ENCODE peak calls at places on chromosome 11, in ten cellular contexts. One of them, this sample, is unnamed.

GRCh38 chr11:36427876-36428275 is 82.2 kb downstream of the TRAF6 start:
- DNase-seq in stomach: no peak
- DNase-seq in NB4: no peak
- DNase-seq in adrenal gland: no peak
- DNase-seq in H1: no peak
- DNase-seq in prostate gland: no peak
- DNase-seq in tibial nerve: no peak
- DNase-seq in body of pancreas: no peak
- DNase-seq in A549: no peak
- DNase-seq in uterus: no peak
- DNase-seq in this sample: no peak

GRCh38 chr11:134371436-134372185 is 39.8 kb downstream of the GLB1L2 start:
- DNase-seq in tibial nerve: no peak
- DNase-seq in stomach: no peak
- DNase-seq in prostate gland: no peak
- DNase-seq in NB4: no peak
- DNase-seq in A549: no peak
- DNase-seq in H1: no peak
- DNase-seq in adrenal gland: no peak
- DNase-seq in body of pancreas: no peak
- DNase-seq in uterus: no peak
- DNase-seq in this sample: no peak

GRCh38 chr11:82883853-82884252 is 16.4 kb downstream of the PRCP start:
- DNase-seq in adrenal gland: no peak
- DNase-seq in NB4: no peak
- DNase-seq in tibial nerve: no peak
- DNase-seq in body of pancreas: no peak
- DNase-seq in H1: no peak
- DNase-seq in A549: no peak
- DNase-seq in uterus: peak; percentile 43
- DNase-seq in prostate gland: no peak
- DNase-seq in stomach: no peak
- DNase-seq in this sample: no peak

GRCh38 chr11:65384301-65384889 is 1.9 kb upstream of the SLC25A45 start:
- DNase-seq in stomach: no peak
- DNase-seq in body of pancreas: peak; percentile 49
- DNase-seq in adrenal gland: no peak
- DNase-seq in H1: no peak
- DNase-seq in NB4: no peak
- DNase-seq in uterus: peak; percentile 52
- DNase-seq in prostate gland: no peak
- DNase-seq in tibial nerve: no peak
- DNase-seq in A549: no peak
- DNase-seq in this sample: no peak

GRCh38 chr11:45799562-45799961 is 5.4 kb upstream of the SLC35C1 start:
- DNase-seq in A549: no peak
- DNase-seq in uterus: no peak
- DNase-seq in prostate gland: no peak
- DNase-seq in NB4: no peak
- DNase-seq in body of pancreas: no peak
- DNase-seq in adrenal gland: no peak
- DNase-seq in H1: no peak
- DNase-seq in stomach: no peak
- DNase-seq in tibial nerve: no peak
- DNase-seq in this sample: no peak

GRCh38 chr11:16788141-16789060 is 50.0 kb downstream of the C11orf58 start:
- DNase-seq in uterus: no peak
- DNase-seq in adrenal gland: peak; percentile 74
- DNase-seq in H1: peak; percentile 94
- DNase-seq in prostate gland: peak; percentile 67
- DNase-seq in tibial nerve: peak; percentile 41
- DNase-seq in A549: peak; percentile 70
- DNase-seq in body of pancreas: peak; percentile 68
- DNase-seq in NB4: peak; percentile 65
- DNase-seq in stomach: peak; percentile 80
- DNase-seq in this sample: peak; percentile 59

GRCh38 chr11:64872790-64873488 is 5.5 kb downstream of the EHD1 start:
- DNase-seq in prostate gland: no peak
- DNase-seq in adrenal gland: no peak
- DNase-seq in A549: no peak
- DNase-seq in H1: no peak
- DNase-seq in body of pancreas: no peak
- DNase-seq in NB4: no peak
- DNase-seq in stomach: no peak
- DNase-seq in tibial nerve: no peak
- DNase-seq in uterus: no peak
- DNase-seq in this sample: no peak

GRCh38 chr11:69957849-69958248 is 120.3 kb upstream of the ANO1 start:
- DNase-seq in body of pancreas: no peak
- DNase-seq in uterus: no peak
- DNase-seq in adrenal gland: no peak
- DNase-seq in H1: no peak
- DNase-seq in stomach: no peak
- DNase-seq in A549: no peak
- DNase-seq in prostate gland: no peak
- DNase-seq in NB4: no peak
- DNase-seq in tibial nerve: no peak
- DNase-seq in this sample: peak; percentile 18

GRCh38 chr11:5689551-5689983 is at the start of gene TRIM22:
- DNase-seq in prostate gland: peak; percentile 38
- DNase-seq in stomach: peak; percentile 48
- DNase-seq in tibial nerve: no peak
- DNase-seq in H1: no peak
- DNase-seq in NB4: peak; percentile 86
- DNase-seq in adrenal gland: peak; percentile 35
- DNase-seq in uterus: peak; percentile 37
- DNase-seq in A549: no peak
- DNase-seq in body of pancreas: no peak
- DNase-seq in this sample: peak; percentile 62

GRCh38 chr11:92837595-92837994 is 131.9 kb upstream of the MTNR1B start:
- DNase-seq in prostate gland: no peak
- DNase-seq in uterus: no peak
- DNase-seq in stomach: no peak
- DNase-seq in NB4: no peak
- DNase-seq in body of pancreas: no peak
- DNase-seq in H1: no peak
- DNase-seq in A549: no peak
- DNase-seq in adrenal gland: no peak
- DNase-seq in tibial nerve: no peak
- DNase-seq in this sample: no peak

GRCh38 chr11:126132319-126132718 is 69.7 kb upstream of the CDON start:
- DNase-seq in uterus: peak; percentile 71
- DNase-seq in A549: peak; percentile 49
- DNase-seq in body of pancreas: peak; percentile 78
- DNase-seq in stomach: peak; percentile 70
- DNase-seq in NB4: no peak
- DNase-seq in H1: no peak
- DNase-seq in adrenal gland: no peak
- DNase-seq in tibial nerve: no peak
- DNase-seq in prostate gland: peak; percentile 63
- DNase-seq in this sample: no peak

GRCh38 chr11:126375726-126376125 is 20.2 kb downstream of the ST3GAL4 start:
- DNase-seq in body of pancreas: no peak
- DNase-seq in prostate gland: no peak
- DNase-seq in NB4: no peak
- DNase-seq in adrenal gland: no peak
- DNase-seq in H1: no peak
- DNase-seq in A549: no peak
- DNase-seq in tibial nerve: peak; percentile 3
- DNase-seq in uterus: no peak
- DNase-seq in stomach: no peak
- DNase-seq in this sample: no peak

DNA sequence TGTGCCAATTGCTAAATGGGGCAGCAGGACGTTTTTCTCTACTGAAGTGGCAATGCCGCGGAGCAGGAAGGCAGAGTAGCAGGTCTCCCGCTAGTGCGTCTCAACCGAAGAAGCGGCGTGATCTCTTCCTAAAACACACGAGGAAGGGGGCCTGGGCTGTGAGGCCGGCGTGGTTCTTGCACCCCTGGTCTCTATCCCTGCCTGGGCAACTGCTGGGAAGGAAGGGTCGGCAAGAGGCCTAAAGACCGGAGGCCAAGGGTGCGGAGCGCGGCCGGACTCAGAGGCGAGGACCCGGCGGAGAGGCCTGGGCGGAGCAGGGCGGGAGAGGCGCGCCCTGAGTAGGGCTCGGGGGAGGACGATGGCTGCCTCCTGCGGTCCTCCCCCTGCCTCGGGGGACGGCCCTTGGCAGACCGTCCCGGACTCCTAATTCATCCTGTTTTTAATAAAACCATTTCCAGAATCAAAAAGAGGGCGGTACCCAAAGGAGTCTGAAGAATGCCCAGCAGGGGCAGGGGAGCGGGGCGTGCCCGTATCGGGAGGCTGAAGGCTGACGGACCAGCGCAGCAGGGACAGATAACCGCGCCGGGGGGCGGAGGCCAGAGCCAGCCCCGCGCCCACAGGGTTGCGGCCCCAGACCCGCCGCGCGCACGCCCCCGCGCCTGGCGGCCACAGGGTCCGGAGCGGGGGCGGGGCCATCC is 559 bp upstream of the APLP2 start:
- DNase-seq in NB4: no peak
- DNase-seq in A549: peak; percentile 61
- DNase-seq in tibial nerve: peak; percentile 43
- DNase-seq in body of pancreas: peak; percentile 73
- DNase-seq in H1: no peak
- DNase-seq in prostate gland: peak; percentile 71
- DNase-seq in stomach: peak; percentile 47
- DNase-seq in uterus: peak; percentile 91
- DNase-seq in adrenal gland: peak; percentile 88
- DNase-seq in this sample: no peak
- TF ChIP-seq POLR2A in NB4: no peak
- TF ChIP-seq POLR2A in A549: no peak
- TF ChIP-seq POLR2A in tibial nerve: no peak
- TF ChIP-seq POLR2A in body of pancreas: peak; percentile 43
- TF ChIP-seq POLR2A in H1: no peak
- TF ChIP-seq POLR2A in prostate gland: no peak
- TF ChIP-seq POLR2A in stomach: no peak
- TF ChIP-seq POLR2A in uterus: peak; percentile 36
- TF ChIP-seq POLR2A in adrenal gland: peak; percentile 76
- TF ChIP-seq POLR2A in this sample: peak; percentile 13

DNA sequence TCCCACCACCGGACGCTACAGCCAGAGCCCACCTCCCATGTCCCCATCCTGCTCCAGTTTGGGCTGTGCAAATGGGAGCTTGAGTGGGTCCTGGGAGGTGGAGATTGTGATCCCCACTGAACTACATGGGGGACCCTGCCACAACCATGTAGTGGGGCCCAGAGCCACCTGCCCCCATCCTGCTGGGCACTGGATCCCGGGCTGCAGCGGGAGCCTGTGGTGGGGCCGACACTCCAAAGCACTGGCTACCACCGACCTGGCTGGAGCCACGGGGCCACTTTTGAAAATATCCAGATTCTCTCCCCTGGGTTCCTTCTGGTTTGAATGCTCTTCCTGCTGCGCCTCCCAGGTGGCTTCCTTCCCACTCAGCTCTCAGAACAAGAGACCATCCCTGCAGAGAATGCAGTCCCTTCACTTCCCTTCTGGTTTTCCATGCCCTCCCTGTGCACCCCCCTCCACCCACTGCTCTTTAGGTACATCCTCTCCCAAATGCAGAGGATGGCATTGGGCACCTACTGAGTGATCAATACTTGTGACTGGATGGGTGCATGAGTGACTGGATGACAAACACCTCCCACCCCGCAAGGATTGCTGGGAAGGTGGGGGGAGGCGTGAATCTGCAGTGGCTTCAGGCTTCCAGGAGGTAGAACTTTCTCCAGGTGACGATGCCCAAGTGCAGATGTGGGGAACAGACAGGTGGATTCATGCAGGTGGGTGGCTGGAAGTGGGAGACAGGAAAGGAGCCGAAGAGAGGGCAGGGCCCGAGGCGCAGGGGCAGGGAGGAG is 846 bp upstream of the UNC93B1 start:
- DNase-seq in tibial nerve: no peak
- DNase-seq in adrenal gland: peak; percentile 13
- DNase-seq in H1: no peak
- DNase-seq in uterus: no peak
- DNase-seq in stomach: no peak
- DNase-seq in A549: no peak
- DNase-seq in body of pancreas: no peak
- DNase-seq in NB4: no peak
- DNase-seq in prostate gland: no peak
- DNase-seq in this sample: no peak
- TF ChIP-seq POLR2A in tibial nerve: no peak
- TF ChIP-seq POLR2A in adrenal gland: no peak
- TF ChIP-seq POLR2A in H1: no peak
- TF ChIP-seq POLR2A in uterus: no peak
- TF ChIP-seq POLR2A in stomach: no peak
- TF ChIP-seq POLR2A in A549: no peak
- TF ChIP-seq POLR2A in body of pancreas: no peak
- TF ChIP-seq POLR2A in NB4: no peak
- TF ChIP-seq POLR2A in prostate gland: no peak
- TF ChIP-seq POLR2A in this sample: no peak

GRCh38 chr11:110296226-110297081 is at the start of gene RDX:
- DNase-seq in A549: peak; percentile 79
- DNase-seq in stomach: peak; percentile 75
- DNase-seq in H1: peak; percentile 84
- DNase-seq in adrenal gland: peak; percentile 82
- DNase-seq in NB4: peak; percentile 87
- DNase-seq in body of pancreas: peak; percentile 70
- DNase-seq in tibial nerve: peak; percentile 38
- DNase-seq in prostate gland: peak; percentile 63
- DNase-seq in uterus: peak; percentile 62
- DNase-seq in this sample: peak; percentile 82
- TF ChIP-seq POLR2A in A549: peak; percentile 59
- TF ChIP-seq POLR2A in stomach: no peak
- TF ChIP-seq POLR2A in H1: peak; percentile 76
- TF ChIP-seq POLR2A in adrenal gland: peak; percentile 84
- TF ChIP-seq POLR2A in NB4: no peak
- TF ChIP-seq POLR2A in body of pancreas: peak; percentile 49
- TF ChIP-seq POLR2A in tibial nerve: no peak
- TF ChIP-seq POLR2A in prostate gland: no peak
- TF ChIP-seq POLR2A in uterus: peak; percentile 46
- TF ChIP-seq POLR2A in this sample: peak; percentile 50

GRCh38 chr11:71927813-71928738 is at the start of gene XNDC1N:
- DNase-seq in stomach: peak; percentile 77
- DNase-seq in NB4: peak; percentile 92
- DNase-seq in uterus: peak; percentile 80
- DNase-seq in prostate gland: peak; percentile 77
- DNase-seq in body of pancreas: peak; percentile 73
- DNase-seq in adrenal gland: no peak
- DNase-seq in A549: peak; percentile 90
- DNase-seq in H1: peak; percentile 86
- DNase-seq in tibial nerve: no peak
- DNase-seq in this sample: peak; percentile 96
- TF ChIP-seq POLR2A in stomach: no peak
- TF ChIP-seq POLR2A in NB4: peak; percentile 74
- TF ChIP-seq POLR2A in uterus: no peak
- TF ChIP-seq POLR2A in prostate gland: no peak
- TF ChIP-seq POLR2A in body of pancreas: no peak
- TF ChIP-seq POLR2A in adrenal gland: no peak
- TF ChIP-seq POLR2A in A549: no peak
- TF ChIP-seq POLR2A in H1: peak; percentile 91
- TF ChIP-seq POLR2A in tibial nerve: no peak
- TF ChIP-seq POLR2A in this sample: peak; percentile 47

This sample was measured in erythroblast.